ENCODE peak calls at places on chromosomes 7 and 10, in ten cellular contexts. D is NCI-H187, B is NCI-H82, P is H4, J is iPS DF 6.9, N is A172, W is kidney epithelial cell, E is activated T-cell treated with anti-CD3 and anti-CD28 coated beads for 48 hours, A is cardiac muscle cell, I is HuH-7.5. T is an unnamed sample.

GRCh38 chr7:17608114-17608833 is 309.8 kb downstream of the AHR start:
- DNase-seq in D (no peak), B (no peak), P (peak; percentile 80), J (no peak), N (peak; percentile 55), W (no peak), E (no peak), A (peak; percentile 70), I (no peak), T (peak; percentile 45)

GRCh38 chr7:117895271-117895670 is 22.0 kb upstream of the CTTNBP2 start:
- DNase-seq in D (no peak), B (no peak), P (no peak), J (no peak), N (no peak), W (no peak), E (no peak), A (no peak), I (no peak), T (no peak)

GRCh38 chr10:19659920-19660655 is 156.1 kb upstream of the PLXDC2 start:
- DNase-seq in D (no peak), B (no peak), P (no peak), J (no peak), N (peak; percentile 9), W (no peak), E (no peak), A (no peak), I (no peak), T (peak; percentile 70)

GRCh38 chr10:106652279-106652678 is 512.2 kb downstream of the SORCS1 start:
- DNase-seq in D (no peak), B (no peak), P (peak; percentile 71), J (no peak), N (peak; percentile 64), W (no peak), E (no peak), A (no peak), I (no peak), T (peak; percentile 6)

GRCh38 chr10:128896964-128897363 is 570.1 kb upstream of the MGMT start:
- DNase-seq in D (no peak), B (no peak), P (no peak), J (no peak), N (no peak), W (no peak), E (no peak), A (no peak), I (no peak), T (no peak)

GRCh38 chr7:122412886-122413285 is 108.3 kb upstream of the FEZF1 start:
- DNase-seq in D (no peak), B (no peak), P (peak; percentile 63), J (no peak), N (peak; percentile 11), W (no peak), E (no peak), A (peak; percentile 94), I (no peak), T (peak; percentile 16)

GRCh38 chr10:13231808-13232207 is 2.4 kb downstream of the UCMA start:
- DNase-seq in D (no peak), B (peak; percentile 4), P (no peak), J (no peak), N (no peak), W (no peak), E (no peak), A (no peak), I (no peak), T (no peak)

GRCh38 chr7:628041-628763 is 98.3 kb upstream of the DNAAF5 start:
- DNase-seq in D (no peak), B (no peak), P (no peak), J (no peak), N (no peak), W (no peak), E (no peak), A (no peak), I (no peak), T (no peak)

GRCh38 chr10:100970914-100971811 is 1.9 kb downstream of the SEMA4G start:
- DNase-seq in D (no peak), B (no peak), P (no peak), J (no peak), N (no peak), W (no peak), E (no peak), A (no peak), I (peak; percentile 87), T (no peak)

GRCh38 chr10:28763471-28763870 is 86.2 kb downstream of the BAMBI start:
- DNase-seq in D (no peak), B (no peak), P (no peak), J (no peak), N (peak; percentile 33), W (no peak), E (no peak), A (no peak), I (no peak), T (no peak)

GRCh38 chr7:129778770-129779601 is 167.5 kb downstream of the NRF1 start:
- DNase-seq in D (peak; percentile 24), B (peak; percentile 49), P (no peak), J (no peak), N (peak; percentile 5), W (no peak), E (no peak), A (no peak), I (peak; percentile 80), T (no peak)

GRCh38 chr10:79116363-79116762 is 47.6 kb downstream of the ZMIZ1 start:
- DNase-seq in D (no peak), B (no peak), P (no peak), J (no peak), N (no peak), W (no peak), E (no peak), A (no peak), I (no peak), T (no peak)

GRCh38 chr7:108203433-108204002 is 73.4 kb upstream of the LAMB4 start:
- DNase-seq in D (no peak), B (peak; percentile 19), P (no peak), J (no peak), N (no peak), W (no peak), E (no peak), A (no peak), I (no peak), T (no peak)

GRCh38 chr7:86437951-86438450 is 205.7 kb upstream of the GRM3 start:
- DNase-seq in D (no peak), B (no peak), P (no peak), J (no peak), N (no peak), W (no peak), E (no peak), A (no peak), I (no peak), T (no peak)